ENCODE peak calls at places on chromosomes 2 and 18, in four cellular contexts. C is BJ, G is OCI-LY7, X is cardiac muscle cell. K is an unnamed sample. For H3K36me3, the result is how much of the 10 kb centered on the place peaks cover.

GRCh38 chr18:79395761-79396404 is at the start of gene NFATC1:
- DNase-seq in X (peak), C (no peak), G (peak), K (peak)

GRCh38 chr2:152198499-152198898 is 22.9 kb upstream of the STAM2 start:
- DNase-seq in G (no peak), X (no peak), C (no peak), K (no peak)

GRCh38 chr18:60266558-60266957 is 106.0 kb downstream of the MC4R start:
- DNase-seq in G (no peak), C (no peak), X (no peak), K (no peak)

GRCh38 chr2:155203187-155203586 is 504.7 kb downstream of the KCNJ3 start:
- DNase-seq in X (no peak), C (no peak), G (peak), K (no peak)

GRCh38 chr2:119290859-119291587 is 67.4 kb downstream of the STEAP3 start:
- DNase-seq in G (peak), X (peak), C (no peak), K (peak)

GRCh38 chr18:63082661-63083531 is 236.7 kb downstream of the BCL2 start:
- DNase-seq in C (no peak), G (no peak), X (no peak), K (no peak)

GRCh38 chr2:216916956-216917650 is 57.2 kb upstream of the TNP1 start:
- DNase-seq in G (no peak), X (no peak), C (no peak), K (no peak)

GRCh38 chr2:26168785-26169184 is 4.1 kb upstream of the GAREM2 start:
- DNase-seq in C (no peak), X (no peak), G (no peak), K (no peak)

GRCh38 chr18:2627821-2628276 is 27.7 kb upstream of the SMCHD1 start:
- DNase-seq in G (no peak), X (no peak), C (no peak), K (no peak)

GRCh38 chr18:23619388-23619873 is 33.1 kb upstream of the NPC1 start:
- DNase-seq in X (peak), C (no peak), G (no peak), K (peak)

GRCh38 chr18:26386421-26386820 is 160.2 kb downstream of the TAF4B start:
- DNase-seq in X (no peak), C (no peak), G (no peak), K (no peak)

GRCh38 chr2:175932675-175933074 is 69.4 kb downstream of the LNPK start:
- DNase-seq in G (no peak), X (no peak), C (no peak), K (no peak)

GRCh38 chr2:153235516-153235915 is 243.0 kb downstream of the RPRM start:
- DNase-seq in C (no peak), G (no peak), X (no peak), K (no peak)

GRCh38 chr2:197209742-197210408 is 100.7 kb downstream of the ANKRD44 start:
- DNase-seq in C (no peak), X (no peak), G (peak), K (peak)

GRCh38 chr18:66695281-66695680 is 91.4 kb upstream of the CDH19 start:
- DNase-seq in C (no peak), G (no peak), X (no peak), K (no peak)

DNA sequence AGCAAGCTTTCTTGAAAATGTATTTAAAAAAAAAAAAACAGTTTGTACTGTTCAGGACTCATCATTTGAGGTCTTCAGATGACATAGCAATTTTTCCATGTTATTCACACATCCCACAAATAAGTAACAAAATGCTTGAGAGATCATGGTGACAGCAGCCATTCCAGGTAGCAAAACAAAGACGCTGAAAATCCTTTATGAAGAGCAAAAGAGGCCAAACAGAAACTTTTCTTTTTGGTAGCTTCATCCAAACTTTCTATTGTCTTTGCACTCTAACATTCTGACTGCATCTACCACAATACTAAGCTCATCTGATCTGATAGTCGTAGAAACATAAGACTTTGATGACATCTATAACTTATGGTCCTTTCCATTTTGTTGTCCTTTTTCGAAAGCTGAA is 76.1 kb downstream of the ZEB2 start:
- DNase-seq in X (no peak), G (no peak), C (no peak), K (no peak)
- H3K36me3 ChIP-seq in X (under half), G (under half), C (under half), K (under half)

GRCh38 chr2:237923507-237924163 is 43.2 kb upstream of the UBE2F start:
- DNase-seq in G (peak), X (peak), C (peak), K (peak)
- H3K4me3 ChIP-seq in G (no peak), X (no peak), C (peak), K (peak)

GRCh38 chr2:200852605-200853004 is 11.9 kb downstream of the CLK1 start:
- DNase-seq in X (no peak), G (no peak), C (no peak), K (no peak)
- H3K36me3 ChIP-seq in X (half or more), G (half or more), C (under half), K (half or more)

GRCh38 chr2:218002103-218002502 is 692 bp downstream of the TNS1 start:
- DNase-seq in C (no peak), G (no peak), X (no peak), K (no peak)
- H3K4me3 ChIP-seq in C (peak), G (no peak), X (no peak), K (peak)

DNA sequence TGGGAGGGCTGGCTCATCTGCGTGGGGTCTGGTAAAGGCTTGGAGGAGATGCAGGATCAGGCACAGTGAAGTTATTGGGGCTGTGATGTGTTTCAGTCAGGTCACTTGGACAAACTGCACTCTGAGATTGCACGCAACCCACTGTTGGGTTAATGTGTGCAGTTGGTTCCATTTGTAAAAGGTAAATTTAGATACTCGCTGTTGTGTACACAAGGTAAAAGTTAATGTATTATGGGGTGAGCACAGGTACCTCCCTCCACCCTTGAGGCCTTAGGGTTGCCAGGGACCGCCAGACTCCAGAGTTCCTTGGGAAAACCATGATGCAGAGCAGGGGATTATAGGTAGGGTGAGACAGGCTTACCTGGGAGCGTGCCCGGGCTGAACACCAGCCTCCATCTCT is 20.1 kb downstream of the IMPA2 start:
- DNase-seq in G (no peak), C (no peak), X (no peak), K (no peak)
- H3K36me3 ChIP-seq in G (under half), C (under half), X (under half), K (under half)

GRCh38 chr2:231614559-231615057 is 21.9 kb downstream of the TEX44 start:
- DNase-seq in G (peak), C (no peak), X (no peak), K (peak)
- H3K4me3 ChIP-seq in G (peak), C (peak), X (peak), K (peak)

DNA sequence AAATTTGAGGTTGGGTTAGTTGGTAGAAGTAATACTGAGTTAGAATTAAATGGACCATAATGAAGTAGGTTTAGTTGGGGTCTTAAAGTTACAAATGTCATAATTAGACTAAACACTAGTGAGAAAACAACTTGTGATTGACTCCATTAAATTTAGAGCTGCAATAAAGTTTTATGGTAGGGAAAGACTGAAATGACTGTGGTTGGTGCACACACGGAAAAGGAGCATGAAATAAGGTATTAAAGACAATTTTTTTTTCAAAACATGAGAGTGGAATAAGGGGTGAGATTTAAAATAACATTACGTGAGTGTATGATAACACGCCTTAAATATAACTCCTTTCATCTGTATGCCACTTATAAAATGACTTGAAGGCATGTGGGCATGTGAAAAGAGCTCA is 1.5 kb downstream of the FRZB start:
- DNase-seq in G (no peak), C (no peak), X (no peak), K (no peak)
- H3K36me3 ChIP-seq in G (under half), C (under half), X (under half), K (under half)

DNA sequence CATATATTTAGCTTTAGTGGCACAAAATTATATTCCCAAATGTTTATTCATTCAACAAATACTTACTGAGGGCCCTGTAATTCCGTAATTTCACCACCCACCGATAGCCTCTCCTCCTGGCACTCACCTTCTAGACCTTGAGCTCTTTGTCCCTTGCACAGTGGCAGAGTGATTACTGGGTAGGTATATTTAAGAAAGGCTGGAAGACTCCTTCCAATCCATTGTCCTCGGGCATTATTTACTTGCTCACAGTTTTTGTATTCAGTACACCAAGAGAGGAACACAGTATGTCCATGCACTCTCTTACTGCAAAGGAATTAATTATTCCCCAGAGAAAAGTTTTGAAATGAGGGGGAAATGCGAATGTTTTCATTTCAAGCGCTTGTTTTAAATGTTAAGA is 1.1 kb upstream of the CDCA7 start:
- DNase-seq in C (no peak), G (peak), X (no peak), K (no peak)
- H3K4me3 ChIP-seq in C (no peak), G (peak), X (peak), K (no peak)